ENCODE peak calls at places on chromosomes 5 and 9, in seven cellular contexts. One of them, this sample, is unnamed.

GRCh38 chr9:112084907-112085306 is 90.2 kb downstream of the SUSD1 start:
- DNase-seq in cardiac muscle cell: no peak
- DNase-seq in A549: no peak
- DNase-seq in foreskin keratinocyte: no peak
- DNase-seq in neuronal stem cell: no peak
- DNase-seq in CD8-positive, alpha-beta T cell: no peak
- DNase-seq in CD4-positive, alpha-beta memory T cell: no peak
- DNase-seq in this sample: no peak

GRCh38 chr9:3495850-3496249 is 30.0 kb downstream of the RFX3 start:
- DNase-seq in A549: no peak
- DNase-seq in CD4-positive, alpha-beta memory T cell: no peak
- DNase-seq in cardiac muscle cell: no peak
- DNase-seq in neuronal stem cell: no peak
- DNase-seq in CD8-positive, alpha-beta T cell: no peak
- DNase-seq in foreskin keratinocyte: no peak
- DNase-seq in this sample: no peak

GRCh38 chr5:172007795-172008465 is 1.5 kb upstream of the FBXW11 start:
- DNase-seq in cardiac muscle cell: no peak
- DNase-seq in CD8-positive, alpha-beta T cell: no peak
- DNase-seq in A549: no peak
- DNase-seq in CD4-positive, alpha-beta memory T cell: no peak
- DNase-seq in foreskin keratinocyte: peak; percentile 79
- DNase-seq in neuronal stem cell: no peak
- DNase-seq in this sample: no peak

GRCh38 chr9:84189901-84190300 is 150.7 kb downstream of the SLC28A3 start:
- DNase-seq in CD8-positive, alpha-beta T cell: no peak
- DNase-seq in A549: no peak
- DNase-seq in neuronal stem cell: no peak
- DNase-seq in foreskin keratinocyte: no peak
- DNase-seq in CD4-positive, alpha-beta memory T cell: no peak
- DNase-seq in cardiac muscle cell: no peak
- DNase-seq in this sample: no peak

GRCh38 chr5:155794801-155795200 is 532.2 kb upstream of the SGCD start:
- DNase-seq in A549: no peak
- DNase-seq in neuronal stem cell: no peak
- DNase-seq in foreskin keratinocyte: no peak
- DNase-seq in CD4-positive, alpha-beta memory T cell: no peak
- DNase-seq in cardiac muscle cell: no peak
- DNase-seq in CD8-positive, alpha-beta T cell: no peak
- DNase-seq in this sample: no peak

GRCh38 chr5:160506006-160507004 is 84.7 kb downstream of the PTTG1 start:
- DNase-seq in cardiac muscle cell: no peak
- DNase-seq in foreskin keratinocyte: no peak
- DNase-seq in CD4-positive, alpha-beta memory T cell: peak; percentile 93
- DNase-seq in neuronal stem cell: no peak
- DNase-seq in A549: no peak
- DNase-seq in CD8-positive, alpha-beta T cell: peak; percentile 56
- DNase-seq in this sample: no peak

GRCh38 chr5:159021360-159022177 is 78.1 kb downstream of the EBF1 start:
- DNase-seq in A549: no peak
- DNase-seq in CD4-positive, alpha-beta memory T cell: no peak
- DNase-seq in cardiac muscle cell: no peak
- DNase-seq in foreskin keratinocyte: no peak
- DNase-seq in neuronal stem cell: no peak
- DNase-seq in CD8-positive, alpha-beta T cell: no peak
- DNase-seq in this sample: no peak

GRCh38 chr9:13395086-13395485 is 115.6 kb upstream of the MPDZ start:
- DNase-seq in foreskin keratinocyte: peak; percentile 57
- DNase-seq in A549: no peak
- DNase-seq in CD8-positive, alpha-beta T cell: no peak
- DNase-seq in neuronal stem cell: no peak
- DNase-seq in cardiac muscle cell: no peak
- DNase-seq in CD4-positive, alpha-beta memory T cell: no peak
- DNase-seq in this sample: no peak

GRCh38 chr9:88198346-88198807 is 60.1 kb upstream of the SPATA31C2 start:
- DNase-seq in neuronal stem cell: no peak
- DNase-seq in foreskin keratinocyte: peak; percentile 75
- DNase-seq in A549: peak; percentile 17
- DNase-seq in CD4-positive, alpha-beta memory T cell: no peak
- DNase-seq in cardiac muscle cell: no peak
- DNase-seq in CD8-positive, alpha-beta T cell: no peak
- DNase-seq in this sample: no peak

GRCh38 chr9:129549684-129550083 is 71.2 kb downstream of the C9orf50 start:
- DNase-seq in A549: peak; percentile 38
- DNase-seq in CD8-positive, alpha-beta T cell: no peak
- DNase-seq in foreskin keratinocyte: no peak
- DNase-seq in cardiac muscle cell: no peak
- DNase-seq in neuronal stem cell: no peak
- DNase-seq in CD4-positive, alpha-beta memory T cell: no peak
- DNase-seq in this sample: peak; percentile 69

GRCh38 chr9:37295178-37295577 is 127.3 kb upstream of the GRHPR start:
- DNase-seq in foreskin keratinocyte: no peak
- DNase-seq in neuronal stem cell: no peak
- DNase-seq in CD8-positive, alpha-beta T cell: no peak
- DNase-seq in A549: no peak
- DNase-seq in CD4-positive, alpha-beta memory T cell: no peak
- DNase-seq in cardiac muscle cell: no peak
- DNase-seq in this sample: no peak

DNA sequence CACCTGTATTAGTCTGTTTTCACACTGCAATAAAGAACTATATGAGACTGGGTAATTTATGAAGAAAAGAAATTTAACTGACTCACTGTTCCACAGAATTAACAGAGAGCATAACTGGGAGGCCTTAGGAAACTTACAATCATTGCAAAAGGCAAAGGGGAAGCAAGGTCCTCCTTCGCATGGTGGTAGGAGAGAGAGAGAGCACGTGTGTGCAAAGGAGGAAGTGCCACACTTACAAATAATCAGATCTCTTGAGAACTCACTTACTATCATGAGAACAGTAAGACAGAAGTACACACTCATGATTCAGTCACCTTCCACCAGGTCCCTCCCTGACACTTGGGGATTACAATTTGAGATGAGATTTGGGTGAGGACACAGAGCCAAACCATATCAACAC is 258.7 kb downstream of the TRIM32 start:
- DNase-seq in CD4-positive, alpha-beta memory T cell: no peak
- DNase-seq in A549: no peak
- DNase-seq in foreskin keratinocyte: no peak
- DNase-seq in cardiac muscle cell: no peak
- DNase-seq in CD8-positive, alpha-beta T cell: no peak
- DNase-seq in neuronal stem cell: no peak
- DNase-seq in this sample: no peak
- H3K27ac ChIP-seq in CD4-positive, alpha-beta memory T cell: no peak overlapping the region
- H3K27ac ChIP-seq in A549: no peak overlapping the region
- H3K27ac ChIP-seq in foreskin keratinocyte: peak overlapping the region; percentile 26
- H3K27ac ChIP-seq in cardiac muscle cell: no peak overlapping the region
- H3K27ac ChIP-seq in CD8-positive, alpha-beta T cell: no peak overlapping the region
- H3K27ac ChIP-seq in neuronal stem cell: no peak overlapping the region
- H3K27ac ChIP-seq in this sample: no peak overlapping the region

DNA sequence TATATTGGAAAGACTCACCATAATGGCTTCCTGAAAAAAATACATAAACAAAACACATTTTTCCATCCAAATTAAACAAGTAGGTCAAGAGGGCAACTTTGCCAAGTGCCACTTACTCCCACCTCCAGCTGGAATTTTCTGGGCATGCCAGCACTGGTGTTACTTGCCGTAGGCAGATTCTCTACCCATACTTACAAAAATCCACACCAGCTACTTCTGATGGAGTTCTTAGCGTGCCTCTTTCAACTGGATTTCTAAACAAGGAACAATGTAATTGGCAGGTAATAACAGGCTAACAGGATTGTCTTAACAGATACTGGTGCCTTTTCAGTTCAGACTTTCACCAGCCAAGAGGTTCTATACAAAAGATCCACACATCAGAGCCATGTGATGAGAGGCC is 301.4 kb downstream of the MLLT3 start:
- DNase-seq in CD8-positive, alpha-beta T cell: no peak
- DNase-seq in A549: no peak
- DNase-seq in foreskin keratinocyte: peak; percentile 90
- DNase-seq in neuronal stem cell: no peak
- DNase-seq in CD4-positive, alpha-beta memory T cell: no peak
- DNase-seq in cardiac muscle cell: no peak
- DNase-seq in this sample: no peak
- H3K27ac ChIP-seq in CD8-positive, alpha-beta T cell: no peak overlapping the region
- H3K27ac ChIP-seq in A549: no peak overlapping the region
- H3K27ac ChIP-seq in foreskin keratinocyte: peak overlapping the region; percentile 81
- H3K27ac ChIP-seq in neuronal stem cell: no peak overlapping the region
- H3K27ac ChIP-seq in CD4-positive, alpha-beta memory T cell: no peak overlapping the region
- H3K27ac ChIP-seq in cardiac muscle cell: no peak overlapping the region
- H3K27ac ChIP-seq in this sample: no peak overlapping the region

GRCh38 chr5:135393229-135393628 is 5.8 kb downstream of the MACROH2A1 start:
- DNase-seq in CD8-positive, alpha-beta T cell: no peak
- DNase-seq in neuronal stem cell: no peak
- DNase-seq in A549: no peak
- DNase-seq in foreskin keratinocyte: no peak
- DNase-seq in cardiac muscle cell: no peak
- DNase-seq in CD4-positive, alpha-beta memory T cell: no peak
- DNase-seq in this sample: no peak

GRCh38 chr5:135391869-135392255 is 7.2 kb downstream of the MACROH2A1 start:
- DNase-seq in CD8-positive, alpha-beta T cell: no peak
- DNase-seq in foreskin keratinocyte: no peak
- DNase-seq in A549: no peak
- DNase-seq in cardiac muscle cell: peak; percentile 67
- DNase-seq in neuronal stem cell: no peak
- DNase-seq in CD4-positive, alpha-beta memory T cell: no peak
- DNase-seq in this sample: no peak

GRCh38 chr5:135392256-135392655 is 6.8 kb downstream of the MACROH2A1 start:
- DNase-seq in A549: no peak
- DNase-seq in neuronal stem cell: no peak
- DNase-seq in cardiac muscle cell: no peak
- DNase-seq in CD4-positive, alpha-beta memory T cell: no peak
- DNase-seq in CD8-positive, alpha-beta T cell: no peak
- DNase-seq in foreskin keratinocyte: peak; percentile 35
- DNase-seq in this sample: no peak

GRCh38 chr5:135388860-135389435 is 10.1 kb downstream of the MACROH2A1 start:
- DNase-seq in foreskin keratinocyte: no peak
- DNase-seq in cardiac muscle cell: no peak
- DNase-seq in CD8-positive, alpha-beta T cell: no peak
- DNase-seq in A549: no peak
- DNase-seq in CD4-positive, alpha-beta memory T cell: no peak
- DNase-seq in neuronal stem cell: no peak
- DNase-seq in this sample: no peak

DNA sequence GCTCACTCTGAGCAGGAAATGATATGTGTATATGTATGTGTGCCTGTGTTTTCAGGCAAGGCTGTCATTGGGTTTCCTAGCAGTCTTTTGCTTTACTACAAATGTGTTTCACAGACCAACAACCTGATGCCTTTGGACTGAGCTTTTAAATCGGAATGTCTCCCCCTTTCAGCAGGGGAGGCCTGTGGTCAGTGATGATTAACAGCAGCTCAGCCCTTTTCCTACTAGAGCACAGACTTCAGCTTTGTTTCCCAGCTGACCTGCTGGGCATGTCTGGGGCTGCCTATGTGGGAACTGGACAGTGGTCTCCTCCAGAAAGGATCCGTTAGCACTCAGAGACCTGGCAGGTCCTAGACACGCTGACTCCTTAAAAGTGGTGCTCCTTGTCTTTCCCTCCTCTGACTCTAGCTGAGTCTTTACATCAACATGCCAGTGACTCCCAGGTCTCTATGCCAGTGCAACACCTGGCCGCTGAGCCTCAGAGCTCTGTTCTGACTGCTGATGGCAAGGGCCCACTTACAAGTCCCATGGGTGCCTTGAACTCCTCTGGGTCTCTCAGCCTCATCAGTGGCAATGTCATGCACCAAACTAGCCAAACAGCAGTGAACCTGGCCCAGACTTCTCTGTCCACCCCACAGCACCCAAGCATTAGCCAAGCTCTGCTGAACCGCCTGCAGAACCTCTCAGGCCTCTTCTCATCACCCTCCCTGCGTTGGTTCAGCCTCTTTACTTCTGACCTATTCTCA is 7.7 kb downstream of the MACROH2A1 start:
- DNase-seq in cardiac muscle cell: peak; percentile 53
- DNase-seq in neuronal stem cell: no peak
- DNase-seq in CD8-positive, alpha-beta T cell: no peak
- DNase-seq in foreskin keratinocyte: peak; percentile 27
- DNase-seq in A549: no peak
- DNase-seq in CD4-positive, alpha-beta memory T cell: no peak
- DNase-seq in this sample: no peak
- H3K27ac ChIP-seq in cardiac muscle cell: peak overlapping the region; percentile 90
- H3K27ac ChIP-seq in neuronal stem cell: no peak overlapping the region
- H3K27ac ChIP-seq in CD8-positive, alpha-beta T cell: no peak overlapping the region
- H3K27ac ChIP-seq in foreskin keratinocyte: no peak overlapping the region
- H3K27ac ChIP-seq in A549: peak overlapping the region; percentile 14
- H3K27ac ChIP-seq in CD4-positive, alpha-beta memory T cell: no peak overlapping the region
- H3K27ac ChIP-seq in this sample: peak overlapping the region; percentile 21

DNA sequence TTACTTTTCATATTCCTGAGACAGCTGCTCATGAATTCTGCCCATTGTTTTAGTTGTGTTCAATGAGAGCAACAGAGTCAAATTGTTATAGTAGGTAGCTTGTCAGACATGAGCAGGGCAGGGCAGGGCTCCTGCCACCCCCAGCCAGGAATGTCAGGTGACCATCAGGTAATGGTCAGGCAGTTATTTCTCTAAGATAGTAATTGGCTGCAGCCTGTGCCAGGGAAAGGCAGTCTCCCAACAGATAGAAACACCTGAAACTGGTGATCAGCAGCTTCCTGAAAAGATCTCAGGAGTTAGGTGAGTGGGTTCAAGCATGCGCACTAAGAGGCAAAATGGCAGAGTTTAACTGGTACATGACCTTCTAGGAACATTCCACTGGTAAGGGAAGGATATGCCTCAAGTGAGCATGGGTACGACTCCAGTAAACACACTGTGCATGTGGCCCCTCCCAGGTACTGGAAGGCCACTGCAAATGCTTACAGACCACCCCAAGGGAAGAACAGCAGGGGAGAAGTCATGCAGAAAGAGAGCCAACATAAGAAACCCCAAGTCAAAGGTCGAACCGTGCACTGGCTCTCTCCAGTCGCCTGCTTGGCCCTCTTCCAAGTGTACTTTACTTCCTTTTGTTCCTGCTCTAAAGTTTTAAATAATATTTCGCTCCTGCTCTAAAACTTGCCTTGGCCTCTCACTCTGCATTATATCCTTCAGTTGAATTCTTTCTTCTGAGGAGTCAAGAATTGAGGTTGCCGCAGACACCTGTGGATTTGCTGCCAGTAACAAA is 25.1 kb downstream of the CARTPT start:
- DNase-seq in foreskin keratinocyte: no peak
- DNase-seq in neuronal stem cell: no peak
- DNase-seq in CD8-positive, alpha-beta T cell: no peak
- DNase-seq in A549: no peak
- DNase-seq in cardiac muscle cell: no peak
- DNase-seq in CD4-positive, alpha-beta memory T cell: no peak
- DNase-seq in this sample: no peak
- H3K27ac ChIP-seq in foreskin keratinocyte: no peak overlapping the region
- H3K27ac ChIP-seq in neuronal stem cell: no peak overlapping the region
- H3K27ac ChIP-seq in CD8-positive, alpha-beta T cell: no peak overlapping the region
- H3K27ac ChIP-seq in A549: no peak overlapping the region
- H3K27ac ChIP-seq in cardiac muscle cell: no peak overlapping the region
- H3K27ac ChIP-seq in CD4-positive, alpha-beta memory T cell: no peak overlapping the region
- H3K27ac ChIP-seq in this sample: no peak overlapping the region

This sample was measured in substantia nigra.